ENCODE peak calls at places on chromosomes 12 and 14, in eight cellular contexts. L is HepG2; O is Panc1; H is activated CD4-positive, alpha-beta T cell treated with anti-CD3 and anti-CD28 coated beads for 36 hours; S is activated CD8-positive, alpha-beta T cell treated with anti-CD3 and anti-CD28 coated beads for 36 hours; Y is stimulated activated effector memory CD8-positive, alpha-beta T cell treated with anti-CD3 and anti-CD28 coated beads, Interleukin-12 subunit alpha, Interleukin-12 subunit beta, amount 100 ng/mL, for 72 hours; G is pancreas; F is left colon. V is an unnamed sample.

GRCh38 chr12:5177731-5178130 is 134.1 kb downstream of the KCNA5 start:
- ATAC-seq in L (no peak), O (no peak), H (no peak), S (no peak), Y (no peak), G (no peak), F (no peak), V (no peak)

GRCh38 chr14:94331462-94331861 is 8.3 kb upstream of the SERPINA6 start:
- ATAC-seq in L (no peak), O (no peak), H (no peak), S (no peak), Y (peak), G (no peak), F (no peak), V (no peak)

GRCh38 chr12:28021704-28022103 is 49.2 kb upstream of the PTHLH start:
- ATAC-seq in L (peak), O (peak), H (no peak), S (no peak), Y (no peak), G (peak), F (no peak), V (no peak)

GRCh38 chr12:122944588-122944987 is 21.7 kb downstream of the ABCB9 start:
- ATAC-seq in L (no peak), O (peak), H (no peak), S (no peak), Y (no peak), G (peak), F (peak), V (no peak)

GRCh38 chr14:67766035-67766680 is 50.2 kb downstream of the ZFYVE26 start:
- ATAC-seq in L (peak), O (no peak), H (no peak), S (no peak), Y (no peak), G (peak), F (peak), V (no peak)

GRCh38 chr12:25943940-25944339 is 14.5 kb upstream of the RASSF8 start:
- ATAC-seq in L (no peak), O (no peak), H (no peak), S (no peak), Y (no peak), G (no peak), F (no peak), V (no peak)

GRCh38 chr14:90626550-90626949 is 189.7 kb downstream of the TTC7B start:
- ATAC-seq in L (no peak), O (no peak), H (no peak), S (no peak), Y (no peak), G (no peak), F (no peak), V (no peak)

GRCh38 chr14:70716483-70716882 is 74.8 kb downstream of the TTC9 start:
- ATAC-seq in L (no peak), O (no peak), H (no peak), S (no peak), Y (no peak), G (no peak), F (no peak), V (no peak)

GRCh38 chr14:75578786-75579781 is 664 bp downstream of the FLVCR2 start:
- ATAC-seq in L (peak), O (peak), H (peak), S (peak), Y (no peak), G (peak), F (peak), V (peak)

GRCh38 chr12:113244015-113244983 is 23.0 kb downstream of the TPCN1 start:
- ATAC-seq in L (no peak), O (no peak), H (peak), S (no peak), Y (no peak), G (peak), F (no peak), V (no peak)

GRCh38 chr14:50801706-50802105 is 29.3 kb downstream of the NIN start:
- ATAC-seq in L (no peak), O (no peak), H (no peak), S (no peak), Y (no peak), G (no peak), F (no peak), V (no peak)

GRCh38 chr12:124774462-124775167 is 89.0 kb downstream of the SCARB1 start:
- ATAC-seq in L (no peak), O (no peak), H (peak), S (peak), Y (peak), G (peak), F (no peak), V (peak)

GRCh38 chr12:101115326-101115725 is 94.7 kb downstream of the SLC5A8 start:
- ATAC-seq in L (no peak), O (no peak), H (no peak), S (no peak), Y (no peak), G (no peak), F (no peak), V (no peak)

GRCh38 chr12:104966677-104967076 is 8.6 kb upstream of the SLC41A2 start:
- ATAC-seq in L (no peak), O (no peak), H (no peak), S (no peak), Y (no peak), G (no peak), F (no peak), V (no peak)